ENCODE peak calls at places on chromosomes 2 and 18, in five cellular contexts. U is mucosa of descending colon, B is neuronal stem cell, R is aorta, Q is tibial nerve. Z is an unnamed sample.
A peak's percentile ranks its signal among the peaks of the same experiment; 100 is the strongest.

GRCh38 chr2:21422724-21423522 is 299.2 kb downstream of the TDRD15 start:
- DNase-seq in U (no peak), B (no peak), R (no peak), Q (no peak), Z (no peak)

GRCh38 chr18:63161032-63161727 is 158.4 kb downstream of the BCL2 start:
- DNase-seq in U (no peak), R (no peak), Q (no peak), B (no peak), Z (peak; percentile 74)

GRCh38 chr18:28422577-28422976 is 245.6 kb upstream of the CDH2 start:
- DNase-seq in B (no peak), Q (no peak), R (no peak), U (no peak), Z (no peak)

GRCh38 chr2:55862673-55863390 is 60.8 kb downstream of the EFEMP1 start:
- DNase-seq in B (no peak), Q (peak; percentile 67), R (no peak), U (no peak), Z (no peak)

GRCh38 chr18:76494541-76495403 is at the start of gene ZNF516:
- DNase-seq in B (peak; percentile 65), R (peak; percentile 79), Q (peak; percentile 30), U (peak; percentile 74), Z (no peak)

GRCh38 chr2:96267159-96267971 is 1.3 kb downstream of the CIAO1 start:
- DNase-seq in Q (no peak), R (peak; percentile 83), U (peak; percentile 69), B (no peak), Z (peak; percentile 36)

GRCh38 chr2:33265584-33266338 is 210.7 kb upstream of the RASGRP3 start:
- DNase-seq in Q (no peak), U (no peak), B (no peak), R (no peak), Z (no peak)

GRCh38 chr18:28175930-28176673 is 828 bp downstream of the CDH2 start:
- DNase-seq in B (peak; percentile 30), R (no peak), U (no peak), Q (no peak), Z (no peak)

GRCh38 chr18:5975111-5975622 is 79.8 kb upstream of the TMEM200C start:
- DNase-seq in Q (no peak), U (no peak), B (no peak), R (no peak), Z (no peak)

GRCh38 chr2:56009758-56010534 is 86.4 kb upstream of the EFEMP1 start:
- DNase-seq in Q (no peak), R (no peak), U (no peak), B (no peak), Z (no peak)

GRCh38 chr2:166025313-166025712 is 71.7 kb upstream of the TTC21B start:
- DNase-seq in B (no peak), R (no peak), U (no peak), Q (no peak), Z (no peak)

GRCh38 chr2:20212459-20212870 is 12.5 kb downstream of the SDC1 start:
- DNase-seq in B (no peak), Q (no peak), R (no peak), U (peak; percentile 36), Z (no peak)

GRCh38 chr2:240369725-240370585 is 65.5 kb upstream of the GPC1 start:
- DNase-seq in B (no peak), R (peak; percentile 93), U (no peak), Q (peak; percentile 56), Z (no peak)

GRCh38 chr2:196597531-196597930 is 42.0 kb upstream of the CCDC150 start:
- DNase-seq in R (no peak), B (no peak), U (no peak), Q (no peak), Z (no peak)

GRCh38 chr2:225466891-225467604 is 67.5 kb downstream of the NYAP2 start:
- DNase-seq in U (no peak), B (no peak), Q (no peak), R (no peak), Z (no peak)

GRCh38 chr2:142974288-142975024 is 97.0 kb downstream of the KYNU start:
- DNase-seq in U (no peak), R (no peak), Q (no peak), B (no peak), Z (no peak)

GRCh38 chr2:221423212-221423804 is 148.8 kb downstream of the EPHA4 start:
- DNase-seq in B (no peak), Q (no peak), R (no peak), U (no peak), Z (no peak)

GRCh38 chr18:11808001-11808855 is 43.0 kb upstream of the CHMP1B start:
- DNase-seq in B (no peak), R (no peak), U (no peak), Q (no peak), Z (no peak)

GRCh38 chr2:136112317-136112891 is 5.5 kb downstream of the CXCR4 start:
- DNase-seq in U (no peak), R (no peak), B (no peak), Q (no peak), Z (no peak)

GRCh38 chr18:77380695-77381094 is 131.0 kb downstream of the GALR1 start:
- DNase-seq in U (no peak), R (no peak), B (no peak), Q (no peak), Z (no peak)

DNA sequence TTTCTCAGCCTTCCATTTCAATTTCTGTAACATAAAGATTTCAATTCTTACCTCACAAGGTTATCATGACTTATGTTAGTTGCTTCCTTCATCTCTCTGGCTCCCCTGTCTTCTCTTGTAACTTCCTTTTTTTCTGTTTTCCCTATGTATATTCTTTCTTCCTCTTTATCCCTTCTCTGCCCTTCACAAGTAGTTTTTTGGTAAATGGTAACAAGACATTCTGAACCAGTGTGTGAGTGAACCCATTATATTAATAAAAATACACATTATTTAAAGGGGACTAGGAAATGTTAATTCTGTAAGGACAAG is 8.4 kb downstream of the ACSL3 start:
- DNase-seq in Q (no peak), R (no peak), U (no peak), B (no peak), Z (no peak)
- H3K4me1 ChIP-seq in Q (no peaks in the 10 kb centered on the region), R (peaks cover 8% of the 10 kb centered on the region), U (peaks cover 22% of the 10 kb centered on the region), B (peaks cover 17% of the 10 kb centered on the region), Z (peaks cover 22% of the 10 kb centered on the region)

DNA sequence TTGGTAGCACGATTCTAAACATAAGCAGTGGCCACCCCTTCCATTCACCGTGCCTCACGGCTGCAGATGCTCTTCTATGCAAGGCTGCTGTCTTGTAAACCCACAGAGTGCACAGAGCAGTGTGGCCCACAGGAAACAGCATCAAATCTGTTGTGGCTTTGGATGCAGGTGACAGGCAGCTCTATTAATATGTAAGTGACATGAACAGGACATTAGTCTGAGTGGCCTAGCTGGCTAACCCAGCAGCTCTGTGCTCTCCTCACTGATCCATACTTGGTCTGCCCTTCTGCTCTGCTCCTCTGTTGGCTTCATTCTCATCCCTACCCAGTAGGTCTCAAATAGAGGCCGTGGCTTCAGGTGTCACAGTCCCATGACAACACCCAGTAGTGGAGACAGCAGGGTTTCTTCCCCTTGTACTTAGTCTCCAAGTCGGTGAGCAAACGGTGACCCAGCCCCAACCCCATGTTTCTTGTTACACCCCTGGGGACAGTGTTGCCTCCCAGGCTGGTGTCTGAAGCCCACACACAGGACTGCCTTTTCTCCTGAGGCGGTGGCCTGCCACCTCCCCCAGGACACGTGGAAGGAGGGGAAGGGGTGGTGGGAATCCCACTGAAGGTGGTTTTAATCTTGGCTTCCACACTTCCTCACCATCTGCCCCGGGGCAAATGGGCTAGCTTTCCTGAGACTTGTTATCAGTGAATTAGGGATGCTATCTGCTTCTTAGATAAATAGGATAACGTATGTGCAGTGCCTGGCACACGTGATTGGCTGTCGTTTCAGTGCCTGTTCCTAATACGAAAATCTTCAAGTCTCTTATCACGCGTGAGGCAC is 6.0 kb downstream of the SH3RF3 start:
- DNase-seq in R (peak; percentile 50), B (no peak), U (no peak), Q (no peak), Z (no peak)
- H3K4me3 ChIP-seq in R (no peak overlapping the region), B (no peak overlapping the region), U (no peak overlapping the region), Q (no peak overlapping the region), Z (no peak overlapping the region)

GRCh38 chr18:8623549-8624106 is 14.4 kb downstream of the RAB12 start:
- DNase-seq in B (no peak), R (no peak), U (no peak), Q (no peak), Z (no peak)

GRCh38 chr18:8619041-8619440 is 9.8 kb downstream of the RAB12 start:
- DNase-seq in U (no peak), B (no peak), R (no peak), Q (no peak), Z (no peak)

GRCh38 chr18:8620845-8621244 is 11.6 kb downstream of the RAB12 start:
- DNase-seq in B (no peak), Q (no peak), U (no peak), R (no peak), Z (no peak)

GRCh38 chr18:8617907-8618306 is 8.7 kb downstream of the RAB12 start:
- DNase-seq in B (no peak), Q (no peak), U (no peak), R (no peak), Z (no peak)

GRCh38 chr18:8619835-8620577 is 10.8 kb downstream of the RAB12 start:
- DNase-seq in U (no peak), B (no peak), R (no peak), Q (no peak), Z (no peak)
- H3K4me1 ChIP-seq in U (peaks cover 11% of the 10 kb centered on the region), B (no peaks in the 10 kb centered on the region), R (no peaks in the 10 kb centered on the region), Q (peaks cover 3% of the 10 kb centered on the region), Z (peaks cover 9% of the 10 kb centered on the region)

GRCh38 chr2:32264422-32265149 is at the start of gene NLRC4:
- DNase-seq in U (no peak), B (no peak), R (no peak), Q (no peak), Z (no peak)
- H3K4me3 ChIP-seq in U (no peak within 1 kb of the TSS), B (no peak within 1 kb of the TSS), R (no peak within 1 kb of the TSS), Q (no peak within 1 kb of the TSS), Z (no peak within 1 kb of the TSS)

GRCh38 chr2:46737577-46737976 is 178.0 kb downstream of the MCFD2 start:
- DNase-seq in U (no peak), R (no peak), Q (no peak), B (no peak), Z (no peak)
- H3K4me1 ChIP-seq in U (peaks cover 8% of the 10 kb centered on the region), R (peaks cover 2% of the 10 kb centered on the region), Q (no peaks in the 10 kb centered on the region), B (peaks cover 3% of the 10 kb centered on the region), Z (no peaks in the 10 kb centered on the region)

DNA sequence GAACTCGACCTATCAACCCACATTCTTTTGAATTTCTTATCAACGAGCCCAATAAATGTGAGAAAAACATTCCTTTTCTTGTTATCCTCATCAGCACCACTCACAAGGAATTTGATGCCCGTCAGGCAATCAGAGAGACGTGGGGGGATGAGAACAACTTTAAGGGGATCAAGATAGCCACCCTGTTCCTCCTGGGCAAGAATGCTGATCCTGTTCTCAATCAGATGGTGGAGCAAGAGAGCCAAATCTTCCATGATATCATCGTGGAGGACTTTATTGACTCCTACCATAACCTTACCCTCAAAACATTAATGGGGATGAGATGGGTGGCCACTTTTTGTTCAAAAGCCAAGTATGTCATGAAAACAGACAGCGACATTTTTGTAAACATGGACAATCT is 378.2 kb downstream of the STK39 start:
- DNase-seq in U (no peak), Q (no peak), B (no peak), R (no peak), Z (no peak)
- H3K4me3 ChIP-seq in U (no peak overlapping the region), Q (no peak overlapping the region), B (no peak overlapping the region), R (no peak overlapping the region), Z (no peak overlapping the region)

GRCh38 chr2:64657416-64657815 is 3.7 kb upstream of the SERTAD2 start:
- DNase-seq in Q (no peak), B (no peak), U (no peak), R (no peak), Z (no peak)
- H3K4me1 ChIP-seq in Q (no peaks in the 10 kb centered on the region), B (no peaks in the 10 kb centered on the region), U (peaks cover 3% of the 10 kb centered on the region), R (no peaks in the 10 kb centered on the region), Z (peaks cover 29% of the 10 kb centered on the region)

GRCh38 chr18:35045808-35046207 is 4.6 kb downstream of the MAPRE2 start:
- DNase-seq in R (no peak), U (no peak), Q (no peak), B (no peak), Z (no peak)
- H3K4me3 ChIP-seq in R (no peak overlapping the region), U (no peak overlapping the region), Q (peak overlapping the region; percentile 16), B (no peak overlapping the region), Z (no peak overlapping the region)